ENCODE peak calls at places on chromosome 11, in five cellular contexts. N is brain microvascular endothelial cell, U is sigmoid colon, A is retinal pigment epithelial cell, V is PC-3. Z is an unnamed sample.
A peak's percentile ranks its signal among the peaks of the same experiment; 100 is the strongest.

GRCh38 chr11:93528757-93529639 is 14.2 kb downstream of the SMCO4 start:
- DNase-seq in N (no peak), U (no peak), A (no peak), V (no peak), Z (no peak)

GRCh38 chr11:114180301-114181055 is 115.7 kb upstream of the NNMT start:
- DNase-seq in N (no peak), U (no peak), A (no peak), V (peak; percentile 51), Z (no peak)

GRCh38 chr11:12073436-12073835 is 37.0 kb upstream of the MICAL2 start:
- DNase-seq in N (no peak), U (peak; percentile 37), A (no peak), V (no peak), Z (no peak)

GRCh38 chr11:68040121-68040956 is 1.5 kb downstream of the TCIRG1 start:
- DNase-seq in N (peak; percentile 45), U (peak; percentile 88), A (no peak), V (peak; percentile 73), Z (peak; percentile 88)

GRCh38 chr11:13126430-13126829 is 117.3 kb downstream of the RASSF10 start:
- DNase-seq in N (peak; percentile 93), U (no peak), A (peak; percentile 63), V (peak; percentile 98), Z (no peak)

GRCh38 chr11:83815736-83816135 is 529.6 kb upstream of the CCDC90B start:
- DNase-seq in N (no peak), U (no peak), A (no peak), V (no peak), Z (no peak)

GRCh38 chr11:114166389-114166788 is 106.9 kb downstream of the ZBTB16 start:
- DNase-seq in N (no peak), U (peak; percentile 49), A (no peak), V (no peak), Z (no peak)

GRCh38 chr11:128146926-128147605 is 440.3 kb downstream of the ETS1 start:
- DNase-seq in N (no peak), U (no peak), A (no peak), V (peak; percentile 86), Z (no peak)

GRCh38 chr11:65491614-65492386 is 7.0 kb upstream of the MALAT1 start:
- DNase-seq in N (peak; percentile 93), U (peak; percentile 94), A (peak; percentile 87), V (peak; percentile 94), Z (peak; percentile 93)

GRCh38 chr11:27085115-27085514 is 44.5 kb downstream of the BBOX1 start:
- DNase-seq in N (no peak), U (no peak), A (no peak), V (no peak), Z (no peak)

GRCh38 chr11:116457336-116458007 is 315.3 kb downstream of the BUD13 start:
- DNase-seq in N (no peak), U (no peak), A (no peak), V (no peak), Z (no peak)

GRCh38 chr11:114308689-114309089 is 12.5 kb downstream of the NNMT start:
- DNase-seq in N (no peak), U (no peak), A (no peak), V (no peak), Z (no peak)

GRCh38 chr11:69666261-69666660 is 8.9 kb downstream of the LTO1 start:
- DNase-seq in N (no peak), U (peak; percentile 40), A (no peak), V (no peak), Z (no peak)

GRCh38 chr11:109707411-109707810 is 285.4 kb downstream of the C11orf87 start:
- DNase-seq in N (no peak), U (no peak), A (no peak), V (no peak), Z (no peak)

GRCh38 chr11:57406337-57406904 is 16.0 kb upstream of the PRG2 start:
- DNase-seq in N (no peak), U (no peak), A (no peak), V (peak; percentile 54), Z (no peak)

GRCh38 chr11:120863359-120863758 is 160.5 kb upstream of the TBCEL start:
- DNase-seq in N (peak; percentile 1), U (no peak), A (no peak), V (peak; percentile 71), Z (no peak)

GRCh38 chr11:95135155-95135554 is 45.5 kb downstream of the ENDOD1 start:
- DNase-seq in N (no peak), U (no peak), A (no peak), V (peak; percentile 47), Z (no peak)

GRCh38 chr11:77096591-77097019 is 6.0 kb upstream of the OMP start:
- DNase-seq in N (no peak), U (peak; percentile 42), A (no peak), V (no peak), Z (peak; percentile 53)

GRCh38 chr11:77095551-77096490 is 6.8 kb upstream of the OMP start:
- DNase-seq in N (no peak), U (peak; percentile 55), A (no peak), V (no peak), Z (peak; percentile 75)

GRCh38 chr11:77093056-77093891 is 9.4 kb upstream of the OMP start:
- DNase-seq in N (no peak), U (peak; percentile 61), A (no peak), V (no peak), Z (peak; percentile 93)

GRCh38 chr11:77093987-77094840 is 8.4 kb upstream of the OMP start:
- DNase-seq in N (no peak), U (peak; percentile 47), A (no peak), V (no peak), Z (peak; percentile 41)

GRCh38 chr11:77094841-77095365 is 7.7 kb upstream of the OMP start:
- DNase-seq in N (no peak), U (peak; percentile 40), A (no peak), V (no peak), Z (peak; percentile 81)
- TF ChIP-seq CTCF in N (peak; percentile 7), U (no peak), A (no peak), V (peak; percentile 29), Z (no peak)

GRCh38 chr11:97893612-97894011 is 1127.1 kb upstream of the CNTN5 start:
- DNase-seq in N (no peak), U (no peak), A (no peak), V (no peak), Z (no peak)
- TF ChIP-seq CTCF in N (no peak), U (no peak), A (no peak), V (no peak), Z (no peak)

DNA sequence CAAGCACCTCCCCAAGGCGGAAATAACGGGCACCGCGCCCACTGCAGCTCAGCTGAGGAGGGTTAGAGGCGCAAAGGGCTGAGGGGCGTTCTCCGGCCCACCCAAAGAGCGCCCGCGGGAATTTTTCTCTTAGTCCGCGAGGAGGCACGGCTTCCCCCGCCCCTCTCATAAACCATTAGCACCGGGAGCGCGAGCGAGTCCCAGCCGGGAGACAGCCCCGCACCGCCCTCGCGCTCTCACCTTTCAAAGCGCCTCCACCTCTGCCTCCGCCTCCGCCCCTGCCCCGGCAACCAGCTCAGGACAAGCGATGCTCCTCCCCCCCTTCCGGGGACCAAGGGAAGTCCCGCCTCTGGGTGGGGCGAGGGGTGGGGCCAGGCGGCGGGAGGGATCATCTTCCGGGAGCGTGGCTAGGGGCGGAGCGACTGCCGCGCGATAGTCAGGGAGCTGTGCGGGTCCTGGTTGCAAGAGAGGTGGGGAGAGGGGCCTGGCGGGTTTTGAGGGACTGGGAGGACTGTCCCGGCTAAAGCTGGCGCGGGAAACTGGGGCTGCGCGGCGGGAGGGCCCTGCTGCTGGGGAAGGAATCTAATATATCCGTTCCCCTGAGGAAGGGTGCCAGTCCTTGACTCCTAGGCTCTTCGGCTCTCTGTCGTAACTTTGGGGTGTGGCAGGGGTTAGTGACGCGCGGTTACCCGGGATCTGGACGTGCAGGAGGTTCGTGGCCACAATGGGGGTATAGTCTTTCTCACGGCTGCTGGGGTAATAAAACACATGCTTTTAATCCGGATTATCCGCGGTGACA is at the start of the genes CCDC82 and JRKL:
- DNase-seq in N (peak; percentile 94), U (peak; percentile 98), A (peak; percentile 86), V (peak; percentile 99), Z (peak; percentile 98)
- TF ChIP-seq CTCF in N (no peak), U (no peak), A (no peak), V (no peak), Z (no peak)

DNA sequence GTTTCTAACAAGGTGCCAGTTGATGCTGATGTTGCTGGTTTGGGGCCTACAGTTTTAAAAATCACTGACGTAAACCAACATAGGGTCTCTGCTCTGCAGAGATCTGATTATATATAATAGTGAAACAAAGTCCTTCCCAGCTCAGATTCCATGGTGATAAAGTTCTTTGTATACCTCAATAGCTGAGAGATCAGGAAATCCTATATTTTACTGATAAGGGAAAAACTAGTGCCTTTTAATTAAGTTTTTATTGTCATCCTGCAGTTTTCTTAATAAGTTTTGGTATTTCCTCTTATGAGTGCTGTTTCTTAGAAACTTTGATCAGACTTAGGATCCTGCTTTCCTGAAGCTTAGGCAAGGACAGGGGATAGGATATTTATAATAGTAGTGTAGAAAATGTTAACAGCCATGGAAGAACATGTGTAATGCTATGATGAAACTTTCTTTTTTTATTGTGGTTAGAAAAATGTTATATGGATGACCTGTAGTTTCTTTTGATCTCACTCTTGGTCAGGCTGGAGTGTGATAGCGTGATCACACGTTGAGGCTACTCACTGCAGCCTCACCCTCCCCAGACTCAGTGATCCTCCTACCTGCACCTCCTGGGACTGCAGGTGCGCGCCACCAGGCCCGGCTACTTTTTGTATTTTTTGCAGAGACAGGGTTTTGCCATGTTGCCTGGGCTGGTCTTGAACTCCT is 14.1 kb downstream of the CAPRIN1 start:
- DNase-seq in N (no peak), U (no peak), A (no peak), V (no peak), Z (no peak)
- TF ChIP-seq CTCF in N (peak; percentile 53), U (no peak), A (peak; percentile 19), V (no peak), Z (peak; percentile 23)

GRCh38 chr11:60700689-60701508 is 1.5 kb downstream of the MS4A8 start:
- DNase-seq in N (no peak), U (no peak), A (no peak), V (peak; percentile 79), Z (no peak)
- TF ChIP-seq CTCF in N (peak; percentile 49), U (no peak), A (peak; percentile 30), V (peak; percentile 83), Z (peak; percentile 64)

Z was measured in chondrocyte.